ENCODE peak calls at places on chromosomes 2 and 18, in nine cellular contexts. B is breast epithelium, D is GM12891, K is spleen, T is transverse colon, C is vagina, V is H1, A is upper lobe of left lung, M is prostate gland. Z is an unnamed sample.

GRCh38 chr2:229714736-229715541 is 584 bp upstream of the DNER start:
- DNase-seq in B (no peak), D (peak), K (peak), T (peak), C (no peak), V (peak), A (peak), M (peak), Z (no peak)

GRCh38 chr2:209376686-209377085 is 47.2 kb upstream of the MAP2 start:
- DNase-seq in B (no peak), D (no peak), K (no peak), T (no peak), C (no peak), V (no peak), A (no peak), M (no peak), Z (no peak)

GRCh38 chr2:240465765-240466578 is 30.5 kb downstream of the GPC1 start:
- DNase-seq in B (peak), D (no peak), K (peak), T (peak), C (peak), V (no peak), A (peak), M (peak), Z (no peak)

GRCh38 chr2:163877316-163877715 is 141.5 kb upstream of the FIGN start:
- DNase-seq in B (no peak), D (no peak), K (no peak), T (no peak), C (no peak), V (no peak), A (no peak), M (no peak), Z (no peak)

GRCh38 chr2:215397632-215398341 is 38.1 kb downstream of the FN1 start:
- DNase-seq in B (no peak), D (no peak), K (no peak), T (no peak), C (no peak), V (no peak), A (peak), M (peak), Z (no peak)

GRCh38 chr2:222683805-222684204 is 12.3 kb downstream of the MOGAT1 start:
- DNase-seq in B (no peak), D (no peak), K (no peak), T (no peak), C (no peak), V (no peak), A (no peak), M (no peak), Z (no peak)

GRCh38 chr18:37487400-37487831 is 78.2 kb downstream of the CELF4 start:
- DNase-seq in B (no peak), D (no peak), K (no peak), T (no peak), C (no peak), V (no peak), A (no peak), M (no peak), Z (no peak)

GRCh38 chr18:3966985-3967856 is 487.9 kb downstream of the DLGAP1 start:
- DNase-seq in B (no peak), D (no peak), K (no peak), T (no peak), C (no peak), V (no peak), A (no peak), M (no peak), Z (no peak)

GRCh38 chr2:101265893-101266499 is 13.3 kb downstream of the CNOT11 start:
- DNase-seq in B (no peak), D (no peak), K (no peak), T (peak), C (no peak), V (no peak), A (peak), M (no peak), Z (no peak)

GRCh38 chr2:17657759-17658158 is 95.9 kb downstream of the SMC6 start:
- DNase-seq in B (no peak), D (no peak), K (no peak), T (no peak), C (no peak), V (no peak), A (no peak), M (no peak), Z (no peak)

GRCh38 chr2:70010222-70011111 is 49.0 kb upstream of the ASPRV1 start:
- DNase-seq in B (no peak), D (peak), K (no peak), T (peak), C (no peak), V (no peak), A (peak), M (no peak), Z (no peak)

GRCh38 chr2:120109186-120110061 is 96.5 kb downstream of the EPB41L5 start:
- DNase-seq in B (no peak), D (peak), K (no peak), T (no peak), C (no peak), V (no peak), A (peak), M (no peak), Z (no peak)

GRCh38 chr2:165691615-165692014 is 102.4 kb downstream of the GALNT3 start:
- DNase-seq in B (no peak), D (no peak), K (no peak), T (no peak), C (no peak), V (peak), A (no peak), M (no peak), Z (no peak)

GRCh38 chr2:177056540-177056939 is 156.1 kb upstream of the HNRNPA3 start:
- DNase-seq in B (no peak), D (no peak), K (no peak), T (no peak), C (no peak), V (no peak), A (no peak), M (no peak), Z (no peak)
- TF ChIP-seq POLR2AphosphoS5 in B (no peak), D (no peak), K (no peak), T (no peak), C (no peak), V (no peak), A (peak), M (no peak), Z (no peak)

DNA sequence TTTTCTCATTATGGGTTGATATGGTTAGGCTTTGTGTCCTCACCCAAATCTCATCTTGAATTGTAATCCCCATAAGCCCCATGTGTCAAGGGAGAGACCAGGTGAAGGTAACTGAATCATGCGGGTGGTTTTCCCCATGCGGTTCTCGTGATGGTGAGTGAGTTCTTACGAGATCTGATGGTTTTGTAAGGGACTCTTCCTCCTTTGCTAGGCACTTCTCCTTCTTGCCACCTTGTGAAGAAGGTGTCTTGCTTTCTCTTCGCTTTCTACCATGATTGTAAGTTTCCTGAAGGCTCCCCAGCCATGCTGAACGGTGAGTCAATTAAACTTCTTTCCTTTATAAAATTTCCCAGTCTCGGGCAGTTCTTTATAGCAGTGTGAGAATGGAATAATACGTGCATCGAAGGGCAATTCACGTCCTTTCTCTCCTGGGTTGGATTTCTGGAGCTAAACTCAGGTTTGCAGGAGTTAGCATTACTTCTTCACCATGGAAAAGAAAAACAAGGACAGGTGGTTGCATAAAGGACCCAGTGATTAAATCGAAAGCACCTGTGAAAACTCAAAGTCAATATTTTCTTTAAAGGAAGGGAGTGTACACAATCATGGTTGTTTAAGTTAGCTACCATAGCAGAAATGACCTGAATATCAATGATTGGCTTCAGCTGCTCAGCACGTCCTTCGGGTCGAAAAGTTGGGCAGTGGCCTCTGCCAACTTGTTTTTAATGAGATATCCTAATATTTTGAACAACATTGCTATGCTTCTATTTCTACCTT is 54.1 kb downstream of the CDC42EP3 start:
- DNase-seq in B (no peak), D (no peak), K (no peak), T (no peak), C (no peak), V (no peak), A (peak), M (no peak), Z (no peak)
- TF ChIP-seq POLR2AphosphoS5 in B (no peak), D (peak), K (peak), T (no peak), C (no peak), V (no peak), A (no peak), M (no peak), Z (no peak)

GRCh38 chr2:175633227-175633626 is 368.8 kb downstream of the LNPK start:
- DNase-seq in B (no peak), D (no peak), K (no peak), T (peak), C (no peak), V (no peak), A (no peak), M (no peak), Z (no peak)

GRCh38 chr2:175627405-175627804 is 374.7 kb downstream of the LNPK start:
- DNase-seq in B (no peak), D (no peak), K (no peak), T (no peak), C (no peak), V (no peak), A (no peak), M (no peak), Z (no peak)

GRCh38 chr2:175630319-175631246 is 371.5 kb downstream of the LNPK start:
- DNase-seq in B (no peak), D (no peak), K (no peak), T (no peak), C (no peak), V (no peak), A (no peak), M (no peak), Z (no peak)

GRCh38 chr2:175628243-175628642 is 373.8 kb downstream of the LNPK start:
- DNase-seq in B (no peak), D (no peak), K (no peak), T (no peak), C (no peak), V (no peak), A (no peak), M (no peak), Z (no peak)

GRCh38 chr2:175631247-175631628 is 370.8 kb downstream of the LNPK start:
- DNase-seq in B (no peak), D (no peak), K (no peak), T (no peak), C (no peak), V (no peak), A (no peak), M (no peak), Z (no peak)
- TF ChIP-seq POLR2AphosphoS5 in B (no peak), D (no peak), K (no peak), T (no peak), C (no peak), V (no peak), A (no peak), M (no peak), Z (no peak)

GRCh38 chr2:167142554-167142953 is 254.3 kb downstream of the XIRP2 start:
- DNase-seq in B (no peak), D (no peak), K (no peak), T (no peak), C (no peak), V (no peak), A (no peak), M (no peak), Z (no peak)

GRCh38 chr2:167144179-167144898 is 256.1 kb downstream of the XIRP2 start:
- DNase-seq in B (no peak), D (no peak), K (no peak), T (no peak), C (no peak), V (no peak), A (no peak), M (no peak), Z (no peak)

GRCh38 chr2:167136876-167137579 is 248.7 kb downstream of the XIRP2 start:
- DNase-seq in B (no peak), D (no peak), K (no peak), T (no peak), C (no peak), V (no peak), A (no peak), M (no peak), Z (no peak)

GRCh38 chr2:167140330-167140729 is 252.1 kb downstream of the XIRP2 start:
- DNase-seq in B (no peak), D (no peak), K (no peak), T (no peak), C (no peak), V (no peak), A (no peak), M (no peak), Z (no peak)

DNA sequence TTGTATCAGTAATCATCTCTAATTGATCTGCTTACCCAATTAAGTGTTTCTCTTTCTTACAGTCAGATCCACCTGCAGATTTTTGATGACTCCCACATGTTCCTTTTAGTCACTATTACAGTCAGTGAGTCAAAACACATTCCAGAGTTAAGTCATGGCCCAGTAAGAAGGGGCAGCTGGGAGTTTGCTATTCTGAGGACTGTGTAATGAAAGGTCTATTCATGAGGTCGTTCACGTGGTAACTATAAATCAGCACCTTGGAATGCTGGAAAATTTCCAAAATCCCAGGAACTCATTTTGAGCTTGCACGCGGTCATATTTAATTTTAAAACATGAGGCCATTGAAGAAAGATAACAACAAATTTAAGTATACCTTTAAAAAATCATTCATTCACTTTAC is 252.5 kb downstream of the XIRP2 start:
- DNase-seq in B (peak), D (no peak), K (no peak), T (no peak), C (no peak), V (no peak), A (no peak), M (no peak), Z (no peak)
- TF ChIP-seq POLR2AphosphoS5 in B (no peak), D (no peak), K (no peak), T (peak), C (no peak), V (no peak), A (no peak), M (no peak), Z (no peak)

DNA sequence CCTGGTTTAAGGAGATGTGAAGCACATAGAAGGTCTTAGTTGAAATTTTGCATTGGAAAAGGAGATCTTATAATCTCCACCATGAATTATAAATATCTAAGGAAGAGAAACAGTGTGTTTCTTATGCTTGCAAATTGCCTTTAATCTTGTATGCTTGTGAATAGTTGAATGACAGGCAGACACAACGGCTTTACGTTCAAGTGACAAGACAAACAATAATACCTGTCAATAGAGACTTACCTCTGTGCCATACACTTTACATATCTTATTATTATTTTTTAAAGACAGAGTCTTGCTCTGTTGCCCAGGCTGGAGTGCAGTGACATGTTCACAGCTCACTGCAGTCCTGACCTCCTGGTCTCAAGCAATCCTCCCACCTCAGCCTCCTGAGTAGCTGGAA is 113.7 kb downstream of the QPCT start:
- DNase-seq in B (no peak), D (no peak), K (no peak), T (no peak), C (no peak), V (no peak), A (no peak), M (no peak), Z (no peak)
- TF ChIP-seq POLR2AphosphoS5 in B (no peak), D (no peak), K (no peak), T (no peak), C (no peak), V (no peak), A (no peak), M (no peak), Z (no peak)

GRCh38 chr2:200364142-200364541 is 57.6 kb downstream of the SPATS2L start:
- DNase-seq in B (no peak), D (no peak), K (no peak), T (no peak), C (no peak), V (no peak), A (no peak), M (no peak), Z (no peak)
- TF ChIP-seq POLR2AphosphoS5 in B (no peak), D (no peak), K (no peak), T (no peak), C (no peak), V (peak), A (no peak), M (no peak), Z (no peak)

DNA sequence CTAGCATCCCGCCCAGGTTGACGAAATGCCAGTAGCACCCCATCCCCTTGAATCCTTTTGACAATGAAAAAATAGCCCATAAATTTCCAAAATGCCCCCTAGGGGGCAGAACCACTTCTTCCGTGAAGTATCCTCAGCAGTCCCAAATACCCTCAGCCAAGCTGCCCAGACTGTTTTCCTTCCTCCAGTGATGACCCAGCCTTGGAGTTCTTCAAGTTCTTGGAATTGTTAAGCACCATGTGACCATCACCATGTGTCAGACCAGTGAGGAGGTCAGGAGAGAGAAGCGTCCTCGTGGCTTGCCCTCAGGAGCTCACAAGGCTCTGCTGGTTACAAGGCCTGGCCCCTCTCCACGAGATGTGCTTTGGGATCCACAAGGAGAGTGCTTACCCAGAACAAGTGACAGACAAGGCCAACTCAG is 1.4 kb upstream of the SLC23A3 start:
- DNase-seq in B (peak), D (no peak), K (no peak), T (peak), C (no peak), V (peak), A (peak), M (peak), Z (no peak)
- TF ChIP-seq POLR2AphosphoS5 in B (peak), D (no peak), K (peak), T (no peak), C (peak), V (no peak), A (peak), M (peak), Z (peak)

GRCh38 chr2:238289574-238289973 is 1.2 kb upstream of the PER2 start:
- DNase-seq in B (no peak), D (no peak), K (peak), T (no peak), C (no peak), V (no peak), A (no peak), M (no peak), Z (no peak)

GRCh38 chr2:238290715-238291549 is 2.5 kb upstream of the PER2 start:
- DNase-seq in B (no peak), D (no peak), K (peak), T (peak), C (no peak), V (no peak), A (no peak), M (no peak), Z (peak)

GRCh38 chr2:238291550-238292281 is 3.3 kb upstream of the PER2 start:
- DNase-seq in B (no peak), D (no peak), K (peak), T (no peak), C (no peak), V (no peak), A (no peak), M (no peak), Z (no peak)

GRCh38 chr2:238288650-238289573 is 502 bp upstream of the PER2 start:
- DNase-seq in B (peak), D (peak), K (peak), T (peak), C (no peak), V (peak), A (peak), M (peak), Z (peak)

DNA sequence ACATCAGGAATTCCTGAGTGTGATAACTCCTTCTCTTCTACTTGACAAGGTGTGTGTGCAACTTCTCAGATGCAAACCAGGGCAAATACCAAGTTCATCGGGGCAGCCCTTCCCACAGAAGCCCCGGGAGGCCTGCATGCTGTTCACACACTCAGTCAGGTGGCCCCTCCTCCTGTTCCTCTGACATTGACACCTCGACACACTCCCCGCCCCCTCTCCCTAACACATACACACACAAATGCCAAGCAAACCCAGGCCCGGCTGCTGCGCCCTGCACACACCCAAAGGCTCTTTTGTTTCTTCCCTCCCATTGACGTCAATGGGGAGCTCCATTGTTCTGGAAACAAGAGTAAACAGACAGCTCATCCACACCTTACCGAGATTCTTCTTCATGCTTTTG is 1.7 kb upstream of the PER2 start:
- DNase-seq in B (peak), D (no peak), K (peak), T (peak), C (no peak), V (no peak), A (peak), M (peak), Z (peak)
- TF ChIP-seq POLR2AphosphoS5 in B (no peak), D (no peak), K (no peak), T (peak), C (peak), V (no peak), A (peak), M (peak), Z (no peak)

GRCh38 chr2:231985823-231986261 is 24.3 kb downstream of the DIS3L2 start:
- DNase-seq in B (peak), D (no peak), K (no peak), T (no peak), C (no peak), V (peak), A (no peak), M (no peak), Z (no peak)
- TF ChIP-seq POLR2AphosphoS5 in B (no peak), D (no peak), K (no peak), T (no peak), C (no peak), V (no peak), A (no peak), M (no peak), Z (no peak)